ENCODE peak calls at places on chromosomes 6 and 20, in six cellular contexts. P is tibial nerve; H is SJSA1; Z is CD4-positive, alpha-beta T cell; W is tibial artery; K is body of pancreas. X is an unnamed sample.
A peak's percentile ranks its signal among the peaks of the same experiment; 100 is the strongest.

GRCh38 chr6:135250751-135251356 is 69.7 kb downstream of the MYB start:
- DNase-seq in Z (no peak), K (no peak), H (no peak), P (no peak), W (no peak), X (no peak)

GRCh38 chr20:60250251-60250650 is 292.0 kb downstream of the CDH26 start:
- DNase-seq in P (no peak), H (no peak), Z (no peak), K (no peak), W (no peak), X (no peak)

GRCh38 chr6:143271024-143271423 is 179.5 kb downstream of the ADAT2 start:
- DNase-seq in P (no peak), H (no peak), W (no peak), K (no peak), Z (no peak), X (no peak)

GRCh38 chr6:69179681-69180080 is 544.6 kb downstream of the ADGRB3 start:
- DNase-seq in K (no peak), P (no peak), Z (no peak), H (no peak), W (no peak), X (no peak)

GRCh38 chr6:25172819-25173218 is 106.4 kb upstream of the CARMIL1 start:
- DNase-seq in Z (no peak), K (no peak), P (no peak), W (no peak), H (peak; percentile 82), X (no peak)

GRCh38 chr20:61557603-61558002 is 305.5 kb downstream of the CDH4 start:
- DNase-seq in Z (no peak), W (no peak), K (no peak), P (no peak), H (no peak), X (no peak)

GRCh38 chr6:154127638-154128037 is 88.6 kb downstream of the OPRM1 start:
- DNase-seq in Z (no peak), H (no peak), K (no peak), W (no peak), P (no peak), X (no peak)

GRCh38 chr6:20186981-20187380 is 25.3 kb downstream of the MBOAT1 start:
- DNase-seq in W (no peak), Z (no peak), P (no peak), H (peak; percentile 57), K (no peak), X (no peak)

GRCh38 chr20:24934101-24934661 is 14.9 kb upstream of the CST7 start:
- DNase-seq in Z (no peak), P (no peak), W (no peak), K (no peak), H (no peak), X (no peak)

GRCh38 chr6:43086022-43086658 is 10.0 kb downstream of the PTK7 start:
- DNase-seq in W (no peak), H (no peak), P (no peak), Z (no peak), K (no peak), X (no peak)

GRCh38 chr20:1108437-1108920 is 9.9 kb upstream of the PSMF1 start:
- DNase-seq in Z (peak; percentile 17), H (peak; percentile 28), W (peak; percentile 54), P (peak; percentile 33), K (peak; percentile 59), X (no peak)

GRCh38 chr6:129567374-129567773 is 142.6 kb downstream of the ARHGAP18 start:
- DNase-seq in W (peak; percentile 44), P (no peak), Z (no peak), H (peak; percentile 22), K (peak; percentile 25), X (no peak)

GRCh38 chr20:1415667-1416468 is 23.0 kb upstream of the FKBP1A start:
- DNase-seq in Z (no peak), P (no peak), H (peak; percentile 79), K (no peak), W (no peak), X (no peak)

DNA sequence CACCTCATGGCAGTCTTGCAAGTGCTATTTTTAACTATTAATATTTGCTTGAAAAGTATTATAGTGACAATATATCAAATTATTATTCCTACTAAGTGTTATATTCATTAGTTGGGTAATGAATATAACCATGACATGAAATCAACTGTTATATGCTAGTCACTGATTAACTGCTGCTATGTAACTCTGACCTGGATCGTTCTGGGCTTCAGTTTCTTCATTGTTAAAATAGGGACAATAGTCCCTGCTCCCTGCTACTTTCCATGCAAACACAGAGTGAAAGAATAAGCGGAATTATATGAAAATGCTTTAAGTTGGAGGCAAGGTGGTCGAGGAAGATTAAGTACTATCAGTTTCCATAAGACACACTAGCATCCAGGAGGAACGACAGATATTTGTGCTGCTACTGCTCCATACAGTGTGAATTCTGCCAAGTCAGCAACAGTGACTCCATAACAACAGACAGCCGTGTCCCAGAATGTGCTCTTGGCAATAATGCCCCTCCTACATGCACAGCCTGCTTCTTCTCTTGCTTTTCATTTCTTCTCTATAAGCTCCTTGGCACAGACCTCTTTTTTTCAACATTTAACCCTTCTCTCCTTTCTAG is 107.2 kb downstream of the CHD6 start:
- DNase-seq in H (no peak), W (no peak), Z (no peak), K (no peak), P (no peak), X (no peak)
- H3K27me3 ChIP-seq in H (no peaks in the 10 kb centered on the region), W (no peaks in the 10 kb centered on the region), Z (no peaks in the 10 kb centered on the region), K (no peaks in the 10 kb centered on the region), P (no peaks in the 10 kb centered on the region), X (no peaks in the 10 kb centered on the region)

DNA sequence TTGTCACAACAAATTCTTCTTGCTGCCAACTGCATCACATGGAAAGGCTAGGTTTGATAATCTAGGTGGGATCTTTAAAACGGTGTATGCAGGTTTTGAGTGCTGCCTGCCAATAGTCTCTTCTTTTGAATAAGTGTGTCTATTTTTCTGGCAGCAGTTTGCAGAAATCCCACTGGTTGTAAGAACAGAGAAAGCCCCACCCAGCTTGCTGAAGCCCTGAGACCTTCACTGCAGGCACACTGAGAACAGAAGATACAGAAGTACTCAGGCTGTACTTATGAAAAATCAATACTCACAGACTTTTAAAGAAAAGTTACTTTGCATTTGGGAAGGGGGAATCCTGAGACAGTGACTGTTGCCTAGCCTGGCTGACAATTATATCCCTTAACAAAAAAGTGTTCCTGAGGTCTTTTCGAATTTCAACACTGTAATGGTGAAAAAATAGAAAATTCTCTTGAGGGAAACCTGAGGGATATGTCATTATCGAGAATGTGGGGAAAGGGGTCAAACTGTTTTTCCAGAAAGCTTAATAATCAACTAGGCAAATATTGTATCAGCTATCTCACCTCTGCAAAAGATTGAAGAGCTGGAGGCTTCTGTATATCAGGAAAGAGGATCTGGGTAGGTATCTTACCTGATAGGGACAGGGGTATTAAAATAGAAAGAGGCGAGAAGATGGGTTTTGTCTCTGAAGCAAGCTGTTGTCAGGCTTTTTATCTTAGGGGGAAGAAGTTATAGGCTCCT is 199.9 kb downstream of the LRFN2 start:
- DNase-seq in Z (no peak), W (no peak), H (no peak), K (no peak), P (no peak), X (no peak)
- H3K27me3 ChIP-seq in Z (no peaks in the 10 kb centered on the region), W (peaks cover 19% of the 10 kb centered on the region), H (no peaks in the 10 kb centered on the region), K (no peaks in the 10 kb centered on the region), P (no peaks in the 10 kb centered on the region), X (peaks cover 6% of the 10 kb centered on the region)

DNA sequence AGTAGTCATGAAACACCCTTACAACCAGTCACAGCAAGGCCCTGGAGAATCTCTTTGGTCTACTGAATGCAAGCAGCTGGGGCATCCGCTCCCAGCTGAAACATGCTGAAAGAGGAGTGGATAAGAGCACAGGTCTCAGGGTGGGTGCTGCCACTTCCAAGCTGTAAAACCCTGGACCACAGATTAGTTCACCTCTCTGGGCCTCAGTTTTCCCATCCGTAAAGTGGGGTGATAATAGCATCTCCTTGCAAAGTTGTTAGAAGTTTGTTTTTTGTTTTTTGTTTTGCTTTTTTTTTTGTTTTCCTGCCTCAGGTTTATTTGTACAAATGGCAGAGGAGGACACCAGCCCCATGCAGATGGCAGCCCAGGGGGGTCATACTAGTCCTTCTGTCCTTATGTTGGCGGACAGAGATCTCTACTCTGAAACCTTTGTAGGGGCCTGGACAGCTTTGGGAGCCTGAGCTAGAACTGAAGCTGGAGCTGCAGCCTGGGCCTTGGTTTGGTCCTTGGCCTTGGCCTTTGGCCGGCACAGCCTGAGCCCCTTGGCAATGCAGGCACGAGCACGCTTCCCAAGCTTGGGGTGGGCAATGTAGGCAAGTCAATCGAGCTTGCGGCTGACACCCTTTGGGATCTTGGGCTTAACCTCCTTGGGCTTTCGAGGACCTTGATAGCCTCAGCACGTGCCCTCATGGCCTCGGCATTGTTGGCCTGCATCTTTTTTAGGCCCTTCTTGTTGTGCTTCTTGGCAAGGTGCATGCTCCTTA is 38.2 kb downstream of the MRPL14 start:
- DNase-seq in W (no peak), K (no peak), H (no peak), P (no peak), Z (no peak), X (no peak)
- H3K27me3 ChIP-seq in W (no peaks in the 10 kb centered on the region), K (no peaks in the 10 kb centered on the region), H (no peaks in the 10 kb centered on the region), P (no peaks in the 10 kb centered on the region), Z (no peaks in the 10 kb centered on the region), X (no peaks in the 10 kb centered on the region)

GRCh38 chr6:52177961-52178360 is 8.2 kb upstream of the IL17A start:
- DNase-seq in Z (no peak), P (no peak), K (no peak), W (no peak), H (no peak), X (no peak)
- H3K27me3 ChIP-seq in Z (no peaks in the 10 kb centered on the region), P (peaks cover 4% of the 10 kb centered on the region), K (no peaks in the 10 kb centered on the region), W (no peaks in the 10 kb centered on the region), H (no peaks in the 10 kb centered on the region), X (no peaks in the 10 kb centered on the region)

DNA sequence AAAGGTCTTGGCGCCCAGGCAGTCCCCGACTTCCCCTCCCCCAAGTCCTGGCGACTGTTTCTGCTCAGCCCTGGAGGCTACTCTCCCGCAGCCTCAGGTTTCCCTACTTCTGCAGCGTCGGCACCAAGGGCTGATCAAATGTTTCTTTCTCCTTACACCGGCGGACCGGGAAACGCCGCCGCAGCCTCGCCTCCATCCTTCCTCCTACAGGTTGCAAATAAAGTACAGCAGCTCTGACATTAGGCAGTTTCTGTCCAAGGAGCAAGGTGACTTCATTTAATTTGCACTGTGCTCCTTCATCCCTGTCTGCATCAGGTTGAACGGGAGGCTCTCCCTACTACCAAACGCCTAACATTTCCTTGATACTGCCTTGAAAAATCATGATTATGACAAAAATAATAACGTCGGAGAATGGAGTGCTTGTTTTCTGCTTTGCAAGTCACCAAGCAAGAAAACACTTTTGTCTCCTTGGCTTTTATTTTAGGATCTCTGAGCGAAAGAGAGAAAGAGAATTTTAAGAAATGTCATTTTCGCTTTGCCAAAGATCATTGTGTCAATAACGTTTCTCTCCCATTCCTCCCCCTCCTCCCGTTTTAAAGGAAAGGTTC is 1.0 kb downstream of the CLIC5 start:
- DNase-seq in H (no peak), W (no peak), K (no peak), Z (no peak), P (no peak), X (no peak)
- H3K27me3 ChIP-seq in H (peaks cover 8% of the 10 kb centered on the region), W (peaks cover 40% of the 10 kb centered on the region), K (no peaks in the 10 kb centered on the region), Z (no peaks in the 10 kb centered on the region), P (peaks cover 37% of the 10 kb centered on the region), X (peaks cover 8% of the 10 kb centered on the region)

DNA sequence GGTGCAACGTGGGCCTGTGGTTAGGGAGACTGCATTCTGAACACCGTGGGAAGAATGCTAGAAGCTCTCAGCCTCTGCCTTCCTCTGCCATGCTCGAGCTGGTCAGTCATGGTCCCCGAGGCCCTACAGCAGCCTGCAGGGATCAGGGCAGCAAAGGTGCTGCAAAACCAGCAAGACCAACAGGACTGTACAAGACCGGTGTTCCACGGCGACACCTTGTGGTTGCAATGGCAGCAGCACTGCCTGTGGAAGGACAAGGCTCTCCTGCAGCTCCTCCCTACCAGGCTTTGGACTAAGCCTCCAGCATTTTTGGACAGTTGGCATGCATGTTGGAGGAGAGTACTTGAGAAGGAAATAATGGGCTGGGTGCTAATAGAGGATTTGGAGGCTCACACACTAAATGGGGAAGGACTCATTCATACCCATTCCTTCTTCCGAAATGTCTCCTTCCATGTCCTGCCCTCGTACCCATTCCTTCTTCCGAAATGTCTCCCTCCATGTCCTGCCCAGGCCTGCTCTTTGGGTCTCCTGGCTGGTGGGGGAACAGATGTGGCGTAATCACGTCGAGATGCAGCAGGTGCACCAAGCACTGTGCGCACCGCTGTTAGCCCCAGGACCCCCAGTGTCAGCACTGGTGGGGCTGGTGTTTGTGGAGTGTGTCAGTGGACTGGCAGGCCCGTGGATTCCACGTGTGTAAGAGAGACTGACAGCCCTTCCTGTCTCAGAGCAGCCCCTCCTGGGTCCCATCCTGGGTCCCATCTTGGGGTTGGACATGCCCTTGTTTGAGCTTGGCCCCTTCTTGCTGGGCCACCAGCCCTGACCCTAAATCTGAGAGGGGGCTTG is 18.6 kb upstream of the MYT1 start:
- DNase-seq in K (no peak), W (no peak), H (no peak), Z (no peak), P (no peak), X (no peak)
- H3K27me3 ChIP-seq in K (no peaks in the 10 kb centered on the region), W (peaks cover 57% of the 10 kb centered on the region), H (peaks cover 8% of the 10 kb centered on the region), Z (peaks cover 3% of the 10 kb centered on the region), P (peaks cover 36% of the 10 kb centered on the region), X (no peaks in the 10 kb centered on the region)

X was measured in esophagus squamous epithelium.